ENCODE peak calls at places on chromosome 16, in five cellular contexts. X is BJ, P is ovary, I is hepatocyte, D is aorta. Y is an unnamed sample.
A peak's percentile ranks its signal among the peaks of the same experiment; 100 is the strongest.

GRCh38 chr16:83742520-83742919 is 65.3 kb upstream of the HSBP1 start:
- DNase-seq in X (no peak), P (no peak), I (no peak), D (no peak), Y (no peak)

GRCh38 chr16:86391987-86392386 is 118.3 kb upstream of the FOXF1 start:
- DNase-seq in X (no peak), P (no peak), I (no peak), D (no peak), Y (no peak)

GRCh38 chr16:69413045-69413664 is 11.3 kb upstream of the CYB5B start:
- DNase-seq in X (no peak), P (no peak), I (no peak), D (no peak), Y (no peak)

GRCh38 chr16:7025616-7026190 is 306.9 kb upstream of the RBFOX1 start:
- DNase-seq in X (no peak), P (peak; percentile 31), I (peak; percentile 92), D (peak; percentile 66), Y (no peak)

GRCh38 chr16:27430512-27430911 is 28.5 kb downstream of the IL21R start:
- DNase-seq in X (no peak), P (no peak), I (no peak), D (no peak), Y (no peak)

GRCh38 chr16:85934210-85934609 is 35.2 kb downstream of the IRF8 start:
- DNase-seq in X (no peak), P (no peak), I (no peak), D (no peak), Y (no peak)

GRCh38 chr16:24540575-24541240 is 1.3 kb downstream of the RBBP6 start:
- DNase-seq in X (no peak), P (no peak), I (peak; percentile 38), D (no peak), Y (no peak)

GRCh38 chr16:56907401-56907800 is 24.5 kb upstream of the HERPUD1 start:
- DNase-seq in X (no peak), P (no peak), I (no peak), D (no peak), Y (no peak)

GRCh38 chr16:8691728-8692127 is 17.3 kb downstream of the ABAT start:
- DNase-seq in X (no peak), P (no peak), I (no peak), D (no peak), Y (no peak)

GRCh38 chr16:3175157-3176153 is 12.5 kb upstream of the OR1F1 start:
- DNase-seq in X (no peak), P (no peak), I (no peak), D (no peak), Y (no peak)

GRCh38 chr16:12672986-12673385 is 130.7 kb downstream of the CPPED1 start:
- DNase-seq in X (no peak), P (no peak), I (no peak), D (no peak), Y (no peak)

GRCh38 chr16:23147666-23148065 is 1.6 kb downstream of the USP31 start:
- DNase-seq in X (no peak), P (no peak), I (no peak), D (no peak), Y (no peak)

GRCh38 chr16:69903851-69904250 is 47.3 kb upstream of the CLEC18A start:
- DNase-seq in X (no peak), P (no peak), I (no peak), D (no peak), Y (no peak)

GRCh38 chr16:27314161-27314723 is 468 bp downstream of the IL4R start:
- DNase-seq in X (peak; percentile 31), P (peak; percentile 31), I (peak; percentile 76), D (peak; percentile 85), Y (peak; percentile 90)

GRCh38 chr16:81201267-81201666 is 37.2 kb upstream of the BCO1 start:
- DNase-seq in X (no peak), P (no peak), I (no peak), D (no peak), Y (no peak)

DNA sequence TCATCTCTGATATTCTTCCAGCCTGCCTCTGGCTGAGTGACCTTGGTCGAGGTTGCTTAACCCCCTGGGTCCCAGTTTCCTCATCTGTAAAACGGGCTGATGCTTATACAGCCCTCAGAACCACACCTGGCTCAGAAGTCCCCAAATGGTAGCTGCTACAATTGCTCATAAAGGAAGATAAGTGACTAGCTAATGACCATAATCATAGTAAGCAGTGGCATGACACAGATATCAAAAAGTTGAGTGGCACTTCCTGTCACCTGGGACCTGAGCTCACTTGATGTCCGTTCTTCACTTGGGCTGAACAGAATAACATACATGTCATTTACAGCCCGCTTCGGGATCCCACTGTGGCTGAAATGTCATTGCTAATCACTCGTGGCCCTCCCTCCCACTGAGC is 1.8 kb downstream of the MGRN1 start:
- DNase-seq in X (no peak), P (no peak), I (peak; percentile 3), D (no peak), Y (no peak)
- H3K4me3 ChIP-seq in X (peak overlapping the region; percentile 98), P (no peak overlapping the region), I (peak overlapping the region; percentile 71), D (no peak overlapping the region), Y (peak overlapping the region; percentile 86)

DNA sequence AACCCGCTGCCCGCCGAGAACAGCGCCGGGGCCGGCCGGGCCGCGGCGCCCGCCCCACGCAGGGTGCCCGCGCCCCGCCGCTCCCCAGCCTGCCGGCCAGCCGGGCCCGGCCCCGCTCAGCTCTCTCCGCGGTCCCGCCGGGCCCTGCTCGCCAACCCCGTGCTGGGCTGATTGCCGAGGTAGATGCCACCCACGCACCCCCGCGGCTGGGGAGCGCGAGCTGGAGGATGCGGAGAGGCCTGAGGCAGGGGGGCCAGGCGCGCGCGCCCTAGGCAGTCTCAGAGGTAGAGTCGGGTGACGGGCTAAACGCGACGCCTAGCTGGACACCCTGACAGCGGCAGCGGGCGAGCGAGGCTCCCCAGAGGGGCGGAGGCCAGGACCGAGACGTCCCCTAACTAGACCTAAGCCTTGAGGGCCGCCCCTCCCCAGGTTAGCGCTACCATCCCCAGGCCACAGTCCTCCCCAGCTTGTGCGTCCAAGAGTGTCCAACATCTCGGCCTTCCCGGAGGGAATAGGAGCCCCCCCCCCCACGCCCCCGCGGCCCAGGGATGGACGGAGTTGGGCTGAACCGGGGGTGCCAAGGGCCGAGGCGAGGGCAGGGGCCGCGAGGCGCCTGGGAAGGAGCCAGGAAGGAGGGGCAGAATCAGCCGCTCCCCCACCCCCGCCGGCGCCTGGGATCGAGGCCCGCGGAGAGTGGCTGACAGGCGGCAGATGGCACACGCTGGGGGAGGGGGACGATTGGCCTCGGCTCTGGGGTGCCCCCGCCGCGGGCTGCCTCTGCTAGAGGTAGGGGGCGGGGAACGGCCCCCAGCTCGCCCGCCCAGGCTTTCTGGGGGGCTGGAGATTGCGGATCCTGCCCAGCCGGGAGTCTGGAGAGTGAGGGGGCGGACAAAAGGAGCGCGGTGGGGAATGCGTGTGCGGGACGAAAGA is 2.6 kb upstream of the ZNF423 start:
- DNase-seq in X (no peak), P (peak; percentile 80), I (peak; percentile 81), D (peak; percentile 76), Y (peak; percentile 16)
- H3K4me3 ChIP-seq in X (peak overlapping the region; percentile 29), P (peak overlapping the region; percentile 85), I (peak overlapping the region; percentile 45), D (peak overlapping the region; percentile 45), Y (peak overlapping the region; percentile 39)

DNA sequence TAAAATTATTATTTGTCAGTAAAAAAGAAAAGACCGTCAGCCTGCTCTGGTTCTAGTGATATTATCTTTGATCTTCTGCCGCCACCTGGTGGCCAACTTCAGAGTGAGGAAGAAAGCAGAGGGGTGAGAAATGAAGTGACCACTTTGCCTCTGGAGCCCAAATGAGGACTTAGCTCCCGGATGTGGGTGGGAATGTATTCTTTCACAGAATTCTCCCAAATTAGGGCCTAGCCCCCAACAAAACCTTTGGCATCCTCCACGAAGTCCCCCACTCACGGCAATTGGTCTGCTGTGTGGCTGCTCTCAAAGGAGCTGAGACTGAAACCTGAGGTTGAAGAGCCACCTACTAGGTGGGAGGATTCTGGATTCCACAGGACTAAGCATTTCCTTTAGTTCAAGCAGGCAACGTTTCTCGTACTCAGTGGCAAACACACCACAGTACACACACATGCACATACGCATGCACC is 4.9 kb upstream of the ZNF267 start:
- DNase-seq in X (no peak), P (peak; percentile 87), I (peak; percentile 87), D (peak; percentile 90), Y (no peak)
- H3K4me3 ChIP-seq in X (no peak overlapping the region), P (no peak overlapping the region), I (no peak overlapping the region), D (no peak overlapping the region), Y (peak overlapping the region; percentile 14)

GRCh38 chr16:58588406-58588805 is 41.2 kb downstream of the CNOT1 start:
- DNase-seq in X (no peak), P (no peak), I (no peak), D (no peak), Y (no peak)
- H3K4me3 ChIP-seq in X (no peak overlapping the region), P (no peak overlapping the region), I (no peak overlapping the region), D (no peak overlapping the region), Y (no peak overlapping the region)

GRCh38 chr16:75262800-75263127 is 11.3 kb upstream of the BCAR1 start:
- DNase-seq in X (no peak), P (no peak), I (peak; percentile 14), D (no peak), Y (no peak)

GRCh38 chr16:75263291-75263962 is 12.0 kb upstream of the BCAR1 start:
- DNase-seq in X (no peak), P (no peak), I (peak; percentile 8), D (peak; percentile 62), Y (no peak)

GRCh38 chr16:75264999-75265910 is 13.8 kb upstream of the BCAR1 start:
- DNase-seq in X (no peak), P (peak; percentile 59), I (peak; percentile 72), D (peak; percentile 68), Y (no peak)

GRCh38 chr16:75264531-75264998 is 13.1 kb upstream of the BCAR1 start:
- DNase-seq in X (no peak), P (no peak), I (peak; percentile 30), D (peak; percentile 47), Y (no peak)

DNA sequence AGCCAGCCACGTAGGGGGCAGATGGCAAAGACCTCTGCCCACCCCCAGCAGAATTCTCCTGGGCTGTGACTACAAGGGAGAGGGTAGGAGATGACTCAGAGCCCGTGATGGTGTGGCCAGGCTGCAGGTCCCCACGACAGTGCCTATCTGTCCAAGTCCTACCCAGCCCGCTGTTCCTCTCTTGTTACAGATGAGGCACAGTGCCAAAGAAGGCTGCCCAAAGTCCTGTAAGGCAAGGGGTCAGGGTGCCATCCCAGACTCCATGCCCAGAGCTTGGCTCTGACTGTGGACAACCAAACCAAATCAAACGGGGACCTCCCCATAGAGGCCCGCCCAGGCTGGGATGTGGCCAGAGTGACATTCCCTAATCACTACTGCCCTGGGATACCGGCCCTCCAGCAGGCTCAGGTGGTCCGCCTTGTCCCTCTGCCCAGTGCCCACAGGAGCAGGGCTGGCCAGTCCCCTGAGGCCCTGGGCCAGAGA is 12.6 kb upstream of the BCAR1 start:
- DNase-seq in X (no peak), P (no peak), I (peak; percentile 48), D (peak; percentile 69), Y (no peak)
- H3K4me3 ChIP-seq in X (peak overlapping the region; percentile 98), P (peak overlapping the region; percentile 65), I (peak overlapping the region; percentile 99), D (peak overlapping the region; percentile 97), Y (peak overlapping the region; percentile 98)

GRCh38 chr16:75075688-75076268 is 40.8 kb downstream of the LDHD start:
- DNase-seq in X (no peak), P (no peak), I (no peak), D (no peak), Y (no peak)
- H3K4me3 ChIP-seq in X (no peak overlapping the region), P (no peak overlapping the region), I (no peak overlapping the region), D (no peak overlapping the region), Y (no peak overlapping the region)